ENCODE peak calls at places on chromosomes 5 and 9, in nine cellular contexts. D is HL-60; R is IMR-90; B is heart left ventricle; Q is body of pancreas; C is CD8-positive, alpha-beta memory T cell; T is lung; M is adrenal gland; P is tibial nerve. W is an unnamed sample.

GRCh38 chr9:20242767-20243166 is 379.5 kb downstream of the MLLT3 start:
- DNase-seq in D (peak), R (no peak), B (no peak), Q (no peak), C (no peak), T (no peak), M (no peak), P (no peak), W (no peak)

GRCh38 chr5:85488295-85488694 is 1103.6 kb upstream of the EDIL3 start:
- DNase-seq in D (no peak), R (no peak), B (no peak), Q (no peak), C (no peak), T (no peak), M (no peak), P (no peak), W (no peak)

GRCh38 chr5:68548959-68549676 is 333.6 kb downstream of the PIK3R1 start:
- DNase-seq in D (no peak), R (peak), B (no peak), Q (no peak), C (no peak), T (no peak), M (peak), P (no peak), W (no peak)

GRCh38 chr9:105205787-105206511 is 38.5 kb upstream of the SLC44A1 start:
- DNase-seq in D (no peak), R (peak), B (peak), Q (peak), C (no peak), T (peak), M (peak), P (peak), W (peak)

GRCh38 chr9:96435345-96435744 is 14.6 kb upstream of the HABP4 start:
- DNase-seq in D (no peak), R (no peak), B (no peak), Q (no peak), C (no peak), T (no peak), M (no peak), P (no peak), W (no peak)

GRCh38 chr5:37847978-37848425 is 8.2 kb upstream of the GDNF start:
- DNase-seq in D (no peak), R (peak), B (no peak), Q (no peak), C (no peak), T (no peak), M (no peak), P (no peak), W (no peak)

GRCh38 chr5:35369965-35370790 is 139.9 kb upstream of the PRLR start:
- DNase-seq in D (no peak), R (no peak), B (no peak), Q (no peak), C (no peak), T (no peak), M (no peak), P (no peak), W (no peak)

GRCh38 chr9:134571326-134571871 is 70.2 kb upstream of the COL5A1 start:
- DNase-seq in D (no peak), R (no peak), B (peak), Q (peak), C (peak), T (no peak), M (no peak), P (no peak), W (no peak)

GRCh38 chr9:27518809-27519208 is 5.3 kb upstream of the IFNK start:
- DNase-seq in D (no peak), R (no peak), B (no peak), Q (no peak), C (no peak), T (no peak), M (no peak), P (no peak), W (no peak)
- H3K27ac ChIP-seq in D (no peak), R (no peak), B (no peak), Q (no peak), C (no peak), T (no peak), M (no peak), P (no peak), W (no peak)

GRCh38 chr5:39093351-39093749 is 19.2 kb upstream of the RICTOR start:
- DNase-seq in D (no peak), R (peak), B (no peak), Q (no peak), C (no peak), T (no peak), M (no peak), P (no peak), W (no peak)
- H3K4me3 ChIP-seq in D (no peak), R (no peak), B (no peak), Q (no peak), C (no peak), T (no peak), M (no peak), P (no peak), W (no peak)

DNA sequence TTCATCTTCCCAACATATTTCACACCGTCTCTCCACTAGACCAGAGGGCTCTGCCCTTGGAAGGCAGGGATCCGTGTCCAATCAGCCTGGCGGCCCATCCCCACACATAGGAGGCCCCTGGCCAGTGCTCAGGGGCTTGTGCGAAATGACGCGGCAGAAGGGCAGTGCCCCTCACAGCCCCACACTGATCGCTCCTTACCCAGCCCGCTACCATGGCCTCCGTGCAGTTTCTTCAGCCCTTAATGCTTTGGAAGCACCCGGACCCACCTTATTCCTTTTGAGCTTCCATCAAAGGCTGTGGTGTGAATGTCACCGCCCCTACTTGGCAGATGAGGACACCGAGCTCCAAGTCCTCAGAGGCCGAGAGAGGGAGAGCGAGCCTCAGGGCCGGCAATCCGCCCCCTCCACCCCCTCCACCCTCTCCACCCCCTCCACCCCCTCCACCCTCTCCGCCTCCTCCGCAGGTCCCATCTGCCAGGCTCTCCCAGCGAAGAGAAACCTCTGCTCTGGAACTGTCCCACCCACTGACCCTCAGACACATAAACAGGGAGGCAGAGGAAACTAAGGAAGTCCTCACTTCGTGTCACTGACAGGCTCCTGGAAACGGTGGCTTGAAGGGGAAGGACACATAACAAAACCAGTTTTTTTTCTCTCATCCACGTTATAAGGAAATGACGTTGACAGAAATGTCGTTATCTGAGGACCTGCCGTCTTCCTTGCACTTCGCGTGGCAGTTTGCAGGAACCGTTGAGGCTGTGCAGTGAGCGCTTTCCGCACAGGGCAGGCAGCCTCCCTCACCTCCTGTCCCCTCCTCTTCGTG is 13.9 kb downstream of the QSOX2 start:
- DNase-seq in D (peak), R (no peak), B (no peak), Q (no peak), C (no peak), T (no peak), M (no peak), P (no peak), W (no peak)
- H3K27ac ChIP-seq in D (peak), R (no peak), B (peak), Q (no peak), C (no peak), T (no peak), M (peak), P (no peak), W (no peak)

DNA sequence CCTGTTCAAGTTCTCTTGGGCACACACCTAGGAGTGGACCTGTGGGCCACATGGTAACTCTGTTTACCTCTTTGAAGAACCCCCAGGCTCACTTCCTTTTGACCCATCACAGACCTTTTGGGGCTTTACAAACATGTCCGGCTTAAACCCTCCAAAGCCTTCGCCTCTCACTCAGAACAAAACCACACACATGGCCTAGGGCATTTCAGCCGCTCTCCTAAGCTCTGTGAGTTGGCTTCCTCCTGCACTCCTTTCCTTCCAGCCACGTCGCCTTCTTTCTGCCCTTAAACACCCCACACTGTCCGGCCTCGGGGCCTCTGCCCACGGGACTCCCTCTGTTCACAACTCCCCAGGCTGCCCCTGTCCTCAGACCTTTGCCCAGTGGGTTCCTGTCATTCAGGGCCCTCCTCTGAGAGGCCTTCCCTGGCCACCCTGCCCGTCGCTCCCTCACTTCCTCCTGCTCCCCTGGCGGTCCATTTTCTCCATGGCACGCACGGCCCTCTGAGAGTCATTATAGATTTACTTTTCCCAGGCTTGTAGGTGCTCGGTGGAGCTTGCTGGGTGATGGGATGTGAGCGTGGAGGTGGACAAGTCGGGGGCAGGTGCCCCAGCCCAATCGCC is 1.9 kb downstream of the DOK3 start:
- DNase-seq in D (peak), R (no peak), B (no peak), Q (no peak), C (peak), T (no peak), M (no peak), P (no peak), W (no peak)
- H3K4me3 ChIP-seq in D (peak), R (no peak), B (peak), Q (no peak), C (no peak), T (no peak), M (no peak), P (no peak), W (peak)

GRCh38 chr9:127293767-127294166 is 29.2 kb downstream of the GARNL3 start:
- DNase-seq in D (peak), R (no peak), B (no peak), Q (no peak), C (no peak), T (no peak), M (peak), P (no peak), W (no peak)
- H3K27ac ChIP-seq in D (no peak), R (no peak), B (peak), Q (no peak), C (no peak), T (no peak), M (peak), P (no peak), W (no peak)

GRCh38 chr5:23012842-23013241 is 159.7 kb upstream of the CDH12 start:
- DNase-seq in D (no peak), R (no peak), B (no peak), Q (no peak), C (no peak), T (no peak), M (no peak), P (no peak), W (no peak)
- H3K4me3 ChIP-seq in D (no peak), R (no peak), B (peak), Q (no peak), C (no peak), T (no peak), M (no peak), P (peak), W (peak)

DNA sequence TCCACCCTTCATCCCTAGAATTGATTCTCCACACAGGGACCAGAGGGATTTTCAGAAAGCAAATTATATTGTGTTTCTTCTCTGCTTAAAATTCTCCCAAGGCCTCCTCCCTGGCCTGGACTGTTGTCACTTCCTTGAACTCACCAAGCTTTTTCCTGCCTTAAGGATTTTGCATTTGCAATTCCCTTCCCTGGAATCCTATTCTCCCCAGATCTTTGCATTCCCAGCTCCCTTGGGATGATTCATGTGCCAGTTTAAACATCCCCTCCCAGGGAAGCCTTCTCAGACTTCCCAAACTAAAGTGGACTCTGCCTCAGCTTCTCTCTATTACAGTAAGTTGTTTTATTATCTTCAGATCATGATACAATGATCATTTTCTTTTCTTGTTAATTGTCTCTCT is 35.2 kb upstream of the PDE8B start:
- DNase-seq in D (no peak), R (no peak), B (no peak), Q (no peak), C (no peak), T (no peak), M (no peak), P (no peak), W (no peak)
- H3K27ac ChIP-seq in D (no peak), R (no peak), B (no peak), Q (no peak), C (no peak), T (no peak), M (no peak), P (no peak), W (no peak)

GRCh38 chr9:126057461-126057860 is 269.2 kb upstream of the MVB12B start:
- DNase-seq in D (no peak), R (no peak), B (no peak), Q (no peak), C (no peak), T (no peak), M (no peak), P (no peak), W (no peak)
- H3K4me3 ChIP-seq in D (no peak), R (no peak), B (no peak), Q (no peak), C (no peak), T (no peak), M (no peak), P (no peak), W (no peak)

GRCh38 chr9:91424403-91425176 is 958 bp upstream of the NFIL3 start:
- DNase-seq in D (peak), R (peak), B (peak), Q (peak), C (peak), T (peak), M (peak), P (peak), W (peak)
- H3K27ac ChIP-seq in D (peak), R (peak), B (peak), Q (peak), C (peak), T (peak), M (peak), P (peak), W (peak)

W was measured in dorsolateral prefrontal cortex.